ENCODE peak calls at places on chromosomes 16 and 17, in nine cellular contexts. D is transverse colon; H is left ventricle myocardium inferior; U is activated CD4-positive, alpha-beta T cell treated with anti-CD3 and anti-CD28 coated beads for 48 hours; F is RCC 7860; M is GM13977; J is fibroblast of pulmonary artery; V is NCI-H1048; E is Calu3. P is an unnamed sample.

GRCh38 chr17:27496501-27496943 is 40.3 kb downstream of the KSR1 start:
- DNase-seq in J (no peak), V (peak), D (no peak), U (no peak), E (peak), M (no peak), H (no peak), F (no peak), P (no peak)

GRCh38 chr17:47684025-47684424 is 9.9 kb upstream of the TBKBP1 start:
- DNase-seq in D (no peak), H (no peak), J (no peak), E (no peak), F (no peak), V (no peak), U (no peak), M (no peak), P (no peak)

GRCh38 chr16:68136515-68136914 is 51.3 kb downstream of the NFATC3 start:
- DNase-seq in M (no peak), J (no peak), V (no peak), E (no peak), D (no peak), F (no peak), H (no peak), U (no peak), P (no peak)

GRCh38 chr17:57957886-57958285 is 2.7 kb upstream of the CUEDC1 start:
- DNase-seq in M (no peak), V (no peak), H (no peak), J (no peak), E (no peak), F (no peak), U (no peak), D (no peak), P (no peak)

GRCh38 chr16:75148311-75149195 is at the start of gene ZFP1:
- DNase-seq in D (peak), F (peak), M (peak), U (peak), J (peak), H (peak), V (peak), E (peak), P (peak)

GRCh38 chr17:31068291-31068690 is 26.5 kb upstream of the NF1 start:
- DNase-seq in D (peak), H (no peak), F (peak), E (peak), M (peak), U (peak), V (no peak), J (peak), P (peak)

GRCh38 chr16:54061454-54061853 is 225.1 kb downstream of the IRX3 start:
- DNase-seq in U (no peak), J (no peak), E (no peak), D (no peak), H (no peak), V (no peak), M (no peak), F (no peak), P (no peak)

GRCh38 chr17:74866198-74866835 is 6.5 kb downstream of the FDXR start:
- DNase-seq in F (no peak), U (no peak), E (no peak), D (no peak), H (no peak), V (no peak), J (no peak), M (no peak), P (no peak)

GRCh38 chr16:60204221-60204620 is 1470.1 kb upstream of the GOT2 start:
- DNase-seq in U (no peak), J (no peak), F (no peak), H (no peak), D (no peak), V (no peak), E (no peak), M (no peak), P (no peak)

GRCh38 chr17:18980682-18981384 is 23.7 kb downstream of the FAM83G start:
- DNase-seq in H (no peak), F (peak), D (no peak), M (no peak), U (no peak), E (no peak), J (peak), V (no peak), P (no peak)

GRCh38 chr16:57270221-57271062 is 14.0 kb downstream of the PLLP start:
- DNase-seq in V (no peak), H (no peak), J (no peak), E (no peak), U (no peak), F (no peak), M (no peak), D (no peak), P (no peak)

GRCh38 chr16:4402439-4403132 is 13.8 kb downstream of the CORO7 start:
- DNase-seq in V (no peak), U (peak), J (peak), M (peak), H (peak), D (peak), F (peak), E (peak), P (peak)

GRCh38 chr17:4625181-4625601 is 16.3 kb downstream of the ALOX15 start:
- DNase-seq in F (no peak), D (no peak), J (peak), V (no peak), H (no peak), E (no peak), M (no peak), U (no peak), P (no peak)

GRCh38 chr17:83078378-83079339 is 750 bp upstream of the METRNL start:
- DNase-seq in F (no peak), J (no peak), E (no peak), H (no peak), D (no peak), V (no peak), M (no peak), U (no peak), P (peak)

GRCh38 chr17:32783602-32784001 is 93.3 kb downstream of the MYO1D start:
- DNase-seq in D (no peak), J (peak), H (no peak), E (no peak), M (peak), F (peak), V (peak), U (no peak), P (no peak)

GRCh38 chr17:64107517-64108235 is 22.3 kb downstream of the ERN1 start:
- DNase-seq in U (no peak), D (no peak), J (no peak), F (no peak), E (no peak), M (no peak), V (no peak), H (no peak), P (no peak)

GRCh38 chr16:84475643-84476240 is 28.7 kb downstream of the MEAK7 start:
- DNase-seq in M (no peak), D (no peak), J (no peak), F (no peak), E (no peak), V (no peak), U (no peak), H (no peak), P (no peak)

GRCh38 chr17:64615025-64615677 is 47.0 kb downstream of the SMURF2 start:
- DNase-seq in J (peak), F (no peak), H (no peak), D (no peak), M (no peak), V (no peak), E (no peak), U (no peak), P (no peak)

GRCh38 chr17:63843387-63844292 is 1.2 kb upstream of the SMARCD2 start:
- DNase-seq in E (no peak), F (peak), D (peak), V (no peak), J (peak), M (peak), H (peak), U (no peak), P (peak)

GRCh38 chr17:76529643-76530488 is 7.6 kb downstream of the CYGB start:
- DNase-seq in E (no peak), U (no peak), H (peak), V (no peak), D (peak), M (no peak), J (peak), F (no peak), P (no peak)

GRCh38 chr17:74798239-74798707 is 22.1 kb upstream of the NAT9 start:
- DNase-seq in D (no peak), M (no peak), J (no peak), E (no peak), F (peak), V (no peak), U (no peak), H (no peak), P (no peak)

GRCh38 chr16:20612551-20613470 is 36.6 kb upstream of the ACSM2B start:
- DNase-seq in V (no peak), F (no peak), E (no peak), U (no peak), H (peak), M (no peak), J (no peak), D (no peak), P (no peak)

GRCh38 chr17:57256708-57257112 is 387 bp downstream of the MSI2 start:
- DNase-seq in J (peak), F (no peak), M (no peak), D (peak), E (no peak), V (no peak), H (peak), U (peak), P (peak)

GRCh38 chr16:17676171-17676570 is 205.4 kb upstream of the XYLT1 start:
- DNase-seq in M (no peak), J (no peak), D (no peak), H (no peak), E (no peak), V (no peak), U (no peak), F (no peak), P (no peak)

GRCh38 chr17:40433551-40434384 is 9.5 kb upstream of the IGFBP4 start:
- DNase-seq in M (no peak), V (no peak), H (no peak), F (no peak), J (peak), U (peak), D (no peak), E (peak), P (peak)

GRCh38 chr17:31390748-31391495 is 553 bp upstream of the RAB11FIP4 start:
- DNase-seq in M (peak), F (no peak), D (no peak), J (no peak), V (no peak), H (no peak), E (no peak), U (no peak), P (no peak)

GRCh38 chr17:57868007-57868774 is 18.3 kb upstream of the MRPS23 start:
- DNase-seq in D (peak), H (peak), F (peak), J (peak), U (peak), V (no peak), M (peak), E (peak), P (peak)

GRCh38 chr17:19260958-19261357 is 23.8 kb downstream of the EPN2 start:
- DNase-seq in U (no peak), M (no peak), J (no peak), V (no peak), H (no peak), F (no peak), E (no peak), D (no peak), P (no peak)

P was measured in stimulated activated naive CD8-positive, alpha-beta T cell treated with anti-CD3 and anti-CD28 coated beads, Interleukin-15, Interleukin-2, amounts not matched to agents 100 U/mL and 50 U/mL, for 24 hours.